ENCODE peak calls at places on chromosomes 11 and 22, in seven cellular contexts. R is HCT116, U is H1, B is K562, A is GM12878, M is SK-N-SH, V is HepG2. W is an unnamed sample.
A peak's percentile ranks its signal among the peaks of the same experiment; 100 is the strongest.

GRCh38 chr11:128476729-128477128 is 110.6 kb downstream of the ETS1 start:
- DNase-seq in R (no peak), U (no peak), B (no peak), A (no peak), M (no peak), V (no peak), W (no peak)

GRCh38 chr22:31281733-31282132 is 10.6 kb downstream of the PIK3IP1 start:
- DNase-seq in R (no peak), U (no peak), B (no peak), A (no peak), M (no peak), V (no peak), W (no peak)

GRCh38 chr11:26944866-26945664 is 48.8 kb upstream of the FIBIN start:
- DNase-seq in R (no peak), U (no peak), B (no peak), A (no peak), M (no peak), V (no peak), W (no peak)

GRCh38 chr22:19566599-19567382 is 42.6 kb upstream of the CLDN5 start:
- DNase-seq in R (no peak), U (no peak), B (peak; percentile 63), A (no peak), M (no peak), V (no peak), W (no peak)

GRCh38 chr22:19900707-19901436 is 40.7 kb upstream of the COMT start:
- DNase-seq in R (no peak), U (no peak), B (no peak), A (no peak), M (no peak), V (no peak), W (no peak)

GRCh38 chr11:69035959-69036340 is 12.8 kb upstream of the TPCN2 start:
- DNase-seq in R (no peak), U (no peak), B (no peak), A (no peak), M (no peak), V (no peak), W (no peak)

GRCh38 chr11:46322759-46323158 is 24.5 kb upstream of the DGKZ start:
- DNase-seq in R (peak; percentile 45), U (peak; percentile 82), B (peak; percentile 81), A (no peak), M (no peak), V (no peak), W (no peak)

GRCh38 chr11:44630511-44631210 is 65.2 kb downstream of the CD82 start:
- DNase-seq in R (no peak), U (no peak), B (no peak), A (no peak), M (no peak), V (no peak), W (no peak)

GRCh38 chr11:110600322-110600721 is 111.9 kb downstream of the ARHGAP20 start:
- DNase-seq in R (no peak), U (no peak), B (no peak), A (no peak), M (no peak), V (no peak), W (no peak)

GRCh38 chr11:89181111-89181510 is 3.4 kb downstream of the TYR start:
- DNase-seq in R (no peak), U (no peak), B (no peak), A (no peak), M (no peak), V (no peak), W (no peak)

GRCh38 chr22:45889539-45890350 is 87.2 kb downstream of the WNT7B start:
- DNase-seq in R (no peak), U (no peak), B (no peak), A (no peak), M (no peak), V (no peak), W (no peak)

GRCh38 chr11:19675397-19675796 is 37.2 kb upstream of the NAV2 start:
- DNase-seq in R (no peak), U (no peak), B (no peak), A (no peak), M (no peak), V (no peak), W (no peak)

GRCh38 chr11:67303989-67304411 is 670 bp downstream of the SSH3 start:
- DNase-seq in R (no peak), U (peak; percentile 64), B (no peak), A (no peak), M (peak; percentile 70), V (no peak), W (no peak)

GRCh38 chr11:97751405-97751804 is 1269.3 kb upstream of the CNTN5 start:
- DNase-seq in R (no peak), U (no peak), B (no peak), A (no peak), M (no peak), V (no peak), W (no peak)

GRCh38 chr22:49300241-49300640 is 527.4 kb downstream of the BRD1 start:
- DNase-seq in R (no peak), U (no peak), B (no peak), A (no peak), M (no peak), V (no peak), W (no peak)

GRCh38 chr22:46036558-46037408 is 59.8 kb upstream of the WNT7B start:
- DNase-seq in R (peak; percentile 39), U (no peak), B (peak; percentile 20), A (no peak), M (peak; percentile 69), V (peak; percentile 65), W (peak; percentile 69)

GRCh38 chr11:68970921-68971636 is 9.7 kb downstream of the MRGPRD start:
- DNase-seq in R (no peak), U (no peak), B (no peak), A (no peak), M (no peak), V (no peak), W (no peak)

GRCh38 chr11:59973097-59973496 is 9.3 kb downstream of the OOSP4A start:
- DNase-seq in R (no peak), U (no peak), B (no peak), A (no peak), M (no peak), V (no peak), W (no peak)

GRCh38 chr11:115153731-115154354 is 350.4 kb downstream of the CADM1 start:
- DNase-seq in R (no peak), U (no peak), B (no peak), A (no peak), M (no peak), V (no peak), W (no peak)

GRCh38 chr22:46584081-46584903 is 35.9 kb upstream of the GRAMD4 start:
- DNase-seq in R (no peak), U (peak; percentile 61), B (no peak), A (no peak), M (no peak), V (no peak), W (no peak)

GRCh38 chr11:95661159-95661558 is 128.4 kb downstream of the FAM76B start:
- DNase-seq in R (no peak), U (no peak), B (no peak), A (no peak), M (no peak), V (no peak), W (no peak)
- TF ChIP-seq JUND in R (no peak), U (no peak), B (no peak), A (no peak), M (no peak), V (no peak), W (no peak)

DNA sequence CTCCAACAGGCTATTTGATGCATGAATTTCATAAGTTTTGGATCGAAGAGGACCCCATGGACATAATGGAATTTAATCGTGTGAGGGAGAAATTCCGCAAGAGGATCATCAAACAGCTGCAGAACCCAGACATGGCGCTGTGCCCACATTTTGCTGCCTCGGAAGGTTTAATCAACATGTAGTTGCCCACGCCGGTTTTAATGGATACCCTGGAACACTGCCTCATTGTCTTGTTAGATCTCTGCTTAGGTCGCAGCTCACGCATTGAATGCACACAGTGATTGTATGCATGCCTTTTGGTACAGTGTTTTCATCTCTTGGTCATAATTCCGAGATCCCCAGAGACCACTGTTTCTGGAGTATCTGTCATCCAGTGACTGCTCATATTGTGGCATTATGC is 46.8 kb downstream of the SLN start:
- DNase-seq in R (no peak), U (no peak), B (no peak), A (no peak), M (no peak), V (no peak), W (no peak)
- TF ChIP-seq JUND in R (no peak), U (no peak), B (no peak), A (no peak), M (no peak), V (no peak), W (no peak)

DNA sequence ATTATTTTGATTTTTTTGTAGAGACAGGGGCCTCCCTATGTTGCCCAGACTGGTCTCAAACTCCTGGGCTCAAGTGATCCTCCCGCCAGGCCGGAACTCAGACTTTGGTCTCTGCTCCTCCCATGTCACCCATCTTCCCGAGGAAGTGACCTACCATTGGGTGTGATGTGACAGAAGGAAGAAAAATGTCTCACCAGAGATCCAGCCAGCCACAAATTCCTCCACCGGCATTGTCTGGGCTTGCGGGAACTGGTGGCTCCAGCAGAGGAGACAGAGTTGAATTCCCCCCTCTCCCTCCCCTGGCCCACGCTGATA is 768 bp downstream of the SLC25A45 start:
- DNase-seq in R (peak; percentile 65), U (no peak), B (no peak), A (no peak), M (no peak), V (peak; percentile 94), W (no peak)
- TF ChIP-seq JUND in R (no peak), U (no peak), B (peak; percentile 33), A (no peak), M (no peak), V (no peak), W (no peak)

GRCh38 chr22:39301926-39302325 is 17.5 kb downstream of the RPL3 start:
- DNase-seq in R (no peak), U (no peak), B (no peak), A (no peak), M (no peak), V (no peak), W (no peak)

GRCh38 chr22:39301108-39301507 is 18.3 kb downstream of the RPL3 start:
- DNase-seq in R (no peak), U (no peak), B (no peak), A (no peak), M (no peak), V (no peak), W (no peak)

GRCh38 chr22:39298194-39298987 is 21.0 kb downstream of the RPL3 start:
- DNase-seq in R (no peak), U (no peak), B (no peak), A (no peak), M (no peak), V (no peak), W (no peak)

GRCh38 chr22:39300198-39300830 is 19.1 kb downstream of the RPL3 start:
- DNase-seq in R (no peak), U (no peak), B (no peak), A (no peak), M (no peak), V (no peak), W (peak; percentile 68)

DNA sequence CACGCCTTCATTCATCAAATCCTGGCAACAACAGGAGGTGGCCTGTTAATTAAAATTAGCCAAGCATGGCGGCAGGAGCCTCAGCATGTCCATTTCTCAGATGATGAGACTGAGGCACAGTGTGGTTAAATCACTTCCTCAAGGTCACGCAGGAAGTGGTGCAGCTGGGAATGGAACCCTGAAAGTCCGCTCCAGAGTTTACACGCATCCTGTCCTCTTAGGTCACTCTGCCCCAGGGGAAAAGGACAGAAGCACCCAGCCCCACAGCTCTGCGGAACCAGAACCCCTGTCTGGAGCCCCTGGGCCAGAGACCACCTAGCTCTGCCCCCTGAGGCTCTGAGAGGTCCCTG is 19.6 kb downstream of the RPL3 start:
- DNase-seq in R (no peak), U (no peak), B (no peak), A (peak; percentile 48), M (no peak), V (no peak), W (peak; percentile 77)
- TF ChIP-seq JUND in R (no peak), U (no peak), B (no peak), A (no peak), M (no peak), V (no peak), W (no peak)